ENCODE peak calls at places on chromosomes 16 and 17, in seven cellular contexts. C, P, N, H, A, V and U are unnamed samples.

GRCh38 chr17:32869345-32870026 is 7.4 kb downstream of the MYO1D start:
- DNase-seq in C (no peak), P (no peak), N (no peak), H (no peak), A (no peak), V (no peak), U (no peak)

GRCh38 chr17:78383725-78384471 is 5.4 kb downstream of the PGS1 start:
- DNase-seq in C (no peak), P (peak), N (peak), H (peak), A (peak), V (peak), U (no peak)

GRCh38 chr16:20695024-20695423 is 2.5 kb downstream of the ACSM1 start:
- DNase-seq in C (no peak), P (no peak), N (no peak), H (no peak), A (no peak), V (no peak), U (no peak)

GRCh38 chr17:7857724-7858486 is at the start of gene CYB5D1:
- DNase-seq in C (peak), P (peak), N (peak), H (peak), A (peak), V (peak), U (peak)

GRCh38 chr16:728131-728889 is 1.4 kb downstream of the HAGHL start:
- DNase-seq in C (peak), P (peak), N (no peak), H (peak), A (no peak), V (peak), U (peak)

GRCh38 chr17:44688675-44689491 is 693 bp downstream of the CCDC43 start:
- DNase-seq in C (peak), P (no peak), N (no peak), H (no peak), A (no peak), V (peak), U (no peak)

GRCh38 chr17:64534187-64534586 is 27.4 kb downstream of the CEP95 start:
- DNase-seq in C (no peak), P (no peak), N (no peak), H (peak), A (no peak), V (no peak), U (peak)

GRCh38 chr16:76650579-76650978 is 373.4 kb downstream of the CNTNAP4 start:
- DNase-seq in C (no peak), P (no peak), N (no peak), H (no peak), A (no peak), V (no peak), U (no peak)

GRCh38 chr16:14314116-14314515 is 243.0 kb downstream of the MRTFB start:
- DNase-seq in C (no peak), P (no peak), N (no peak), H (no peak), A (no peak), V (no peak), U (no peak)
- TF ChIP-seq CTCF in C (no peak), P (no peak), N (no peak), H (no peak), A (no peak), V (no peak), U (no peak)

DNA sequence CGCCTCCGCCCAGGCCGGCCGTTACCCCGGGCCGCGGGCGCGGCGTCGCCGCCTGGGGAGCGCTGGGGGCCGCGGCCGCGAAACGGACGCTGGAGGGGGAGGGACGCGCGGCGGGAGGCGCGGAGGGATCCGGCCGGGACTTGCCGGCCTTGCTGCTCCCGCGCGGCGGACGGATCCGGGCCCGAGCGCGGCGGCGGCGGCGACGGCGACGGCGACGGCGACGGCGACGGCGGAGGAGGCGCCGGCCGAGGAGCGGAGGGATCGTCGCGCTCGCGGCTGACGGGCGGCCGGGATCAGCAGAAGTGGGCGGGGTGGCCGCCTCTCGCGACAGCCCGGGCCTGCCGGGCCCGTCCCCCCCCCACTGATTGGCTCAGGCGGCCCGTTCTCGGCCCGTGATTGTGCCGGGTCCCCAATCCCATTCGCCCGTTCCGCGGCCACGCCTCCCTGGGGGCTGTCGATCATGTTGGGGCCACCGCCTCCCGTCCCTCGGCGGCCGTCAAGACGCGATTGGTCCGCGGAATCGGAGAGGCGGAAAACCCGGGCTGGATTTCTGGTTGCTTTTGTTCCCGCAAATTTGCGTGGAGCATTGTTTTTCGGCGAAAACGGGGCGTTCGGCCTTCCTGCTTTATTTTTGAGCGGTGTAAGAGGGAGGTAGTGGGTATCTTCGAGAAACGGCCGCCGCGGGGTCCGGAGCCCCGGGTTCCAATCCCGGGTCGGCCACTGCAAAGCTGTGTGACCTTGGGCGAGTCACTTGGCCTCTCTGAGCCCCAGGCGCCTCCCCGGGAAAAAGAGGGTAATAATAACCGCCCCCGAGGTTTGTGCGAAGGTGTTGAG is at the start of gene ZCCHC14:
- DNase-seq in C (peak), P (peak), N (peak), H (peak), A (peak), V (peak), U (peak)
- TF ChIP-seq CTCF in C (no peak), P (no peak), N (no peak), H (no peak), A (no peak), V (no peak), U (no peak)

GRCh38 chr16:2904100-2904921 is 7.4 kb upstream of the FLYWCH1 start:
- DNase-seq in C (peak), P (peak), N (peak), H (peak), A (peak), V (peak), U (peak)
- TF ChIP-seq CTCF in C (peak), P (peak), N (peak), H (peak), A (peak), V (peak), U (peak)

GRCh38 chr16:4840984-4841383 is 6.1 kb downstream of the GLYR1 start:
- DNase-seq in C (no peak), P (no peak), N (no peak), H (no peak), A (no peak), V (no peak), U (no peak)

GRCh38 chr16:4837733-4838501 is 9.2 kb downstream of the GLYR1 start:
- DNase-seq in C (no peak), P (no peak), N (no peak), H (peak), A (no peak), V (no peak), U (no peak)

GRCh38 chr16:4836727-4837126 is 10.4 kb downstream of the GLYR1 start:
- DNase-seq in C (no peak), P (no peak), N (no peak), H (no peak), A (no peak), V (no peak), U (no peak)

GRCh38 chr16:4839942-4840341 is 7.1 kb downstream of the GLYR1 start:
- DNase-seq in C (no peak), P (no peak), N (no peak), H (no peak), A (no peak), V (no peak), U (no peak)
- TF ChIP-seq CTCF in C (no peak), P (no peak), N (no peak), H (no peak), A (no peak), V (no peak), U (no peak)

GRCh38 chr16:2083409-2083808 is 35.6 kb downstream of the TSC2 start:
- DNase-seq in C (no peak), P (no peak), N (no peak), H (no peak), A (no peak), V (no peak), U (no peak)

GRCh38 chr16:2081685-2082084 is 33.9 kb downstream of the TSC2 start:
- DNase-seq in C (no peak), P (no peak), N (no peak), H (no peak), A (no peak), V (peak), U (no peak)

GRCh38 chr16:2082983-2083364 is 35.2 kb downstream of the TSC2 start:
- DNase-seq in C (no peak), P (no peak), N (no peak), H (no peak), A (no peak), V (no peak), U (no peak)

GRCh38 chr16:2081201-2081600 is 33.4 kb downstream of the TSC2 start:
- DNase-seq in C (no peak), P (no peak), N (no peak), H (no peak), A (no peak), V (no peak), U (no peak)

DNA sequence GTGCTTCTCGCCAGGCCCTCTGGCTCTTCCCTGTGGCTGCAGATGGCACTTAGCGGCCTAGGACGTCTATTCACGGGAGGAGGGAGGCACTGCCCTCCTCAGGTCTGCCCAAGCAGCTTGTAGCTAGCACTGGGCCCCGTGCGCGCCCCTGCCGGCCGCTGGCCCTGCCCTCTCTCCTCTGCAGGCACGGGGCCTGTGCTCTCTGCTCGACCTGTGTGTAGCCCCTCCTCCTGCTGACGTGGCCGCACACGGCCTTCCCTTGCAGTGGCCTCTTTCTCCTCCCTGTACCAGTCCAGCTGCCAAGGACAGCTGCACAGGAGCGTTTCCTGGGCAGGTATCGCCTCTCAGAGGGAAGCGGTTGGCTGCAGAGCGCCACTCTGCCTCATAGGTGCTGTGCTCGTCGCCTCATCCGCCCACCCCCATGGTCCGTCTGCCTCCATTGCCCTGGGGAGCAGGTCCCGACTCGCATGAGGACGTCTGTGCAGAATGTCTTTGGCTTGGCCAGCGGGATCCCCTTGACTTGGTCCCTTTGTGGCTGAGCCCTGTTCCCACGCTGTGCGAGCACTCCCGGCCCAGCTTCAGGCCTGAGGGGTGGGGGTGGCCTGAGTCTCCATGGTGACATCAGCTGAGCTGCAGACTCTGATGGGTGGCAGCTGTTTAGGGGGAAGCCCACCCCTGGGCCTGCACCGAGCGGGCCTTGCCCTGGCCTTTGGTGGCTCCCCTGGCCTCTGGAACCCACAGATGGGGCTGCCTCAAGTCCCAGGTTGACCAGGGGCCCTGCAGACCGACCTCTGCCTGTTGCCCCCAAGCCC is 34.6 kb downstream of the TSC2 start:
- DNase-seq in C (no peak), P (peak), N (no peak), H (no peak), A (no peak), V (peak), U (no peak)
- TF ChIP-seq CTCF in C (no peak), P (no peak), N (no peak), H (no peak), A (no peak), V (no peak), U (no peak)